ENCODE peak calls at places on chromosome 9, in four cellular contexts. One of them, this sample, is unnamed.

GRCh38 chr9:78821126-78821822 is 524.3 kb downstream of the PSAT1 start:
- DNase-seq in dorsolateral prefrontal cortex: no peak
- DNase-seq in lower lobe of right lung: no peak
- DNase-seq in stomach: no peak
- DNase-seq in this sample: peak

GRCh38 chr9:13942695-13943094 is 371.2 kb downstream of the NFIB start:
- DNase-seq in dorsolateral prefrontal cortex: no peak
- DNase-seq in lower lobe of right lung: no peak
- DNase-seq in stomach: no peak
- DNase-seq in this sample: peak

GRCh38 chr9:130043654-130044623 is 950 bp upstream of the FNBP1 start:
- DNase-seq in dorsolateral prefrontal cortex: peak
- DNase-seq in lower lobe of right lung: no peak
- DNase-seq in stomach: peak
- DNase-seq in this sample: peak

GRCh38 chr9:93699650-93700049 is 123.3 kb downstream of the PHF2 start:
- DNase-seq in dorsolateral prefrontal cortex: no peak
- DNase-seq in lower lobe of right lung: no peak
- DNase-seq in stomach: no peak
- DNase-seq in this sample: no peak

GRCh38 chr9:127854169-127854833 is at the start of gene ENG:
- DNase-seq in dorsolateral prefrontal cortex: no peak
- DNase-seq in lower lobe of right lung: peak
- DNase-seq in stomach: peak
- DNase-seq in this sample: peak

GRCh38 chr9:9557804-9558334 is 1054.9 kb downstream of the PTPRD start:
- DNase-seq in dorsolateral prefrontal cortex: no peak
- DNase-seq in lower lobe of right lung: no peak
- DNase-seq in stomach: no peak
- DNase-seq in this sample: no peak

GRCh38 chr9:93549636-93550035 is 26.7 kb upstream of the PHF2 start:
- DNase-seq in dorsolateral prefrontal cortex: no peak
- DNase-seq in lower lobe of right lung: no peak
- DNase-seq in stomach: no peak
- DNase-seq in this sample: no peak

GRCh38 chr9:108511200-108511756 is 344.5 kb downstream of the ACTL7B start:
- DNase-seq in dorsolateral prefrontal cortex: no peak
- DNase-seq in lower lobe of right lung: no peak
- DNase-seq in stomach: no peak
- DNase-seq in this sample: peak

GRCh38 chr9:100427366-100428263 is 672 bp downstream of the MSANTD3 start:
- DNase-seq in dorsolateral prefrontal cortex: peak
- DNase-seq in lower lobe of right lung: peak
- DNase-seq in stomach: peak
- DNase-seq in this sample: peak

GRCh38 chr9:121813811-121814210 is 162.4 kb downstream of the DAB2IP start:
- DNase-seq in dorsolateral prefrontal cortex: no peak
- DNase-seq in lower lobe of right lung: no peak
- DNase-seq in stomach: no peak
- DNase-seq in this sample: no peak

GRCh38 chr9:70409800-70410199 is 4.7 kb downstream of the KLF9 start:
- DNase-seq in dorsolateral prefrontal cortex: no peak
- DNase-seq in lower lobe of right lung: no peak
- DNase-seq in stomach: no peak
- DNase-seq in this sample: no peak
- H3K4me3 ChIP-seq in dorsolateral prefrontal cortex: peak
- H3K4me3 ChIP-seq in lower lobe of right lung: peak
- H3K4me3 ChIP-seq in stomach: peak
- H3K4me3 ChIP-seq in this sample: peak

GRCh38 chr9:11319477-11320060 is 706.8 kb upstream of the PTPRD start:
- DNase-seq in dorsolateral prefrontal cortex: no peak
- DNase-seq in lower lobe of right lung: no peak
- DNase-seq in stomach: no peak
- DNase-seq in this sample: peak
- TF ChIP-seq CTCF in dorsolateral prefrontal cortex: peak
- TF ChIP-seq CTCF in lower lobe of right lung: peak
- TF ChIP-seq CTCF in stomach: peak
- TF ChIP-seq CTCF in this sample: peak

GRCh38 chr9:35163413-35163812 is 1.6 kb downstream of the UNC13B start:
- DNase-seq in dorsolateral prefrontal cortex: no peak
- DNase-seq in lower lobe of right lung: no peak
- DNase-seq in stomach: no peak
- DNase-seq in this sample: no peak
- H3K4me3 ChIP-seq in dorsolateral prefrontal cortex: peak
- H3K4me3 ChIP-seq in lower lobe of right lung: peak
- H3K4me3 ChIP-seq in stomach: peak
- H3K4me3 ChIP-seq in this sample: peak

GRCh38 chr9:6905850-6906375 is 148.1 kb downstream of the KDM4C start:
- DNase-seq in dorsolateral prefrontal cortex: no peak
- DNase-seq in lower lobe of right lung: no peak
- DNase-seq in stomach: no peak
- DNase-seq in this sample: no peak

GRCh38 chr9:6910032-6910431 is 152.3 kb downstream of the KDM4C start:
- DNase-seq in dorsolateral prefrontal cortex: no peak
- DNase-seq in lower lobe of right lung: no peak
- DNase-seq in stomach: no peak
- DNase-seq in this sample: peak

GRCh38 chr9:6909186-6909585 is 151.4 kb downstream of the KDM4C start:
- DNase-seq in dorsolateral prefrontal cortex: no peak
- DNase-seq in lower lobe of right lung: no peak
- DNase-seq in stomach: no peak
- DNase-seq in this sample: no peak

GRCh38 chr9:6910497-6910896 is 152.7 kb downstream of the KDM4C start:
- DNase-seq in dorsolateral prefrontal cortex: no peak
- DNase-seq in lower lobe of right lung: no peak
- DNase-seq in stomach: no peak
- DNase-seq in this sample: no peak

DNA sequence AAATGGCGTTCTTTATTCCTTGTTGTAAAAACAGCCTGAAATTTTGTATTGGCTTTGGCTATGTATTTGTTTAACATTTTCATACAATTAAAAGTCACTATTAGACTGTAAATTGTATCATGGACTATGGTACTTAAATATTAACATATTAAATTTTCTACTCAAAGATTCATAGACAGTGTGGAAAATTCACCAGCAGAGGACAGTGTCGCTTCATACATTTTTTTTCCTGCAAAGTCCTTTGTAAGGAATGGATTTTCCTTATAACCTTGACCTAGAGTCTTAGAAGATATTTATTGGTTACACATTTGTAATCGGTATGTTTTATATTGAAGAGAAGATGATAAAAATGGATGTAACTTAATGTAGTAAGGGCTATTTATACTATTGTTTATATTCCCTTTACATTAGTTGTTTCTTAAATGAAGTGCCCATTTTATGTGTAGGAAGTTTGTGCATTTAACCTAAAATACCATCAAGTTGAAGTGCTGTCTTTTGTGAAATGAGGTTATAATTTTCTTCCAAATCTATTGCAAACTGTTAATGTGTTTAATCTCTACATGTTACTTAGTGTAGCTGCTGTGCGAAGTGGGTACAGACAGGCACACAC is 150.1 kb downstream of the KDM4C start:
- DNase-seq in dorsolateral prefrontal cortex: no peak
- DNase-seq in lower lobe of right lung: no peak
- DNase-seq in stomach: no peak
- DNase-seq in this sample: peak
- TF ChIP-seq CTCF in dorsolateral prefrontal cortex: peak
- TF ChIP-seq CTCF in lower lobe of right lung: peak
- TF ChIP-seq CTCF in stomach: peak
- TF ChIP-seq CTCF in this sample: peak

This sample was measured in fibroblast of pulmonary artery.